ENCODE peak calls at places on chromosomes 11 and 22, in six cellular contexts. C is ascending aorta, H is HL-60, W is Caco-2, B is omental fat pad, O is heart right ventricle. P is an unnamed sample.

GRCh38 chr11:72326151-72326842 is 82.3 kb upstream of the PHOX2A start:
- DNase-seq in C (no peak), W (no peak), H (no peak), B (no peak), O (no peak), P (no peak)

GRCh38 chr11:65866524-65867283 is 5.9 kb downstream of the EFEMP2 start:
- DNase-seq in B (no peak), C (no peak), W (no peak), O (no peak), H (no peak), P (no peak)

GRCh38 chr11:32069361-32070058 is 21.4 kb upstream of the RCN1 start:
- DNase-seq in B (no peak), H (no peak), O (no peak), W (no peak), C (no peak), P (no peak)

GRCh38 chr22:45877036-45877380 is 100.0 kb downstream of the WNT7B start:
- DNase-seq in O (no peak), W (no peak), B (no peak), H (no peak), C (peak), P (peak)

GRCh38 chr11:15965562-15966250 is 390.6 kb downstream of the SOX6 start:
- DNase-seq in H (no peak), O (no peak), W (no peak), C (no peak), B (no peak), P (no peak)

GRCh38 chr22:26889794-26890193 is 232.4 kb downstream of the MIAT start:
- DNase-seq in O (no peak), B (no peak), W (no peak), H (no peak), C (no peak), P (no peak)

GRCh38 chr22:19876314-19876940 is 21.8 kb upstream of the GNB1L start:
- DNase-seq in B (peak), W (peak), O (no peak), C (peak), H (no peak), P (no peak)

GRCh38 chr11:86228967-86229330 is 15.6 kb upstream of the EED start:
- DNase-seq in B (no peak), C (no peak), W (peak), O (no peak), H (no peak), P (no peak)

GRCh38 chr11:30585892-30586250 is 282 bp downstream of the MPPED2 start:
- DNase-seq in W (no peak), B (no peak), H (no peak), O (peak), C (peak), P (no peak)

GRCh38 chr11:116984589-116984988 is 113.6 kb downstream of the SIK3 start:
- DNase-seq in H (peak), B (no peak), O (no peak), C (no peak), W (no peak), P (no peak)

GRCh38 chr22:35589071-35589735 is 27.9 kb downstream of the MB start:
- DNase-seq in H (peak), W (peak), C (no peak), O (no peak), B (peak), P (no peak)

GRCh38 chr11:27282141-27282590 is 80.8 kb downstream of the CCDC34 start:
- DNase-seq in H (no peak), B (no peak), C (peak), O (peak), W (no peak), P (no peak)

GRCh38 chr22:17705565-17706450 is 67.3 kb downstream of the BCL2L13 start:
- DNase-seq in C (no peak), B (no peak), O (no peak), H (no peak), W (no peak), P (no peak)

GRCh38 chr22:43346521-43346929 is 3.4 kb upstream of the SCUBE1 start:
- DNase-seq in H (peak), B (no peak), C (peak), O (peak), W (peak), P (no peak)

GRCh38 chr22:29385748-29386147 is 2.6 kb downstream of the AP1B1 start:
- DNase-seq in H (peak), W (no peak), C (peak), B (no peak), O (no peak), P (no peak)

GRCh38 chr11:128415539-128415938 is 171.8 kb downstream of the ETS1 start:
- DNase-seq in H (no peak), B (no peak), W (no peak), O (no peak), C (no peak), P (no peak)

GRCh38 chr11:61691378-61692156 is 11.4 kb downstream of the DAGLA start:
- DNase-seq in O (no peak), C (no peak), H (no peak), B (no peak), W (no peak), P (no peak)

GRCh38 chr11:107683070-107683469 is 28.8 kb downstream of the SLN start:
- DNase-seq in B (no peak), H (no peak), C (no peak), O (no peak), W (no peak), P (no peak)

GRCh38 chr11:69001301-69002081 is 11.6 kb downstream of the MRGPRF start:
- DNase-seq in H (no peak), W (peak), O (no peak), C (peak), B (peak), P (no peak)

GRCh38 chr11:116976941-116977570 is 121.2 kb downstream of the SIK3 start:
- DNase-seq in B (no peak), C (no peak), O (no peak), H (no peak), W (no peak), P (no peak)

DNA sequence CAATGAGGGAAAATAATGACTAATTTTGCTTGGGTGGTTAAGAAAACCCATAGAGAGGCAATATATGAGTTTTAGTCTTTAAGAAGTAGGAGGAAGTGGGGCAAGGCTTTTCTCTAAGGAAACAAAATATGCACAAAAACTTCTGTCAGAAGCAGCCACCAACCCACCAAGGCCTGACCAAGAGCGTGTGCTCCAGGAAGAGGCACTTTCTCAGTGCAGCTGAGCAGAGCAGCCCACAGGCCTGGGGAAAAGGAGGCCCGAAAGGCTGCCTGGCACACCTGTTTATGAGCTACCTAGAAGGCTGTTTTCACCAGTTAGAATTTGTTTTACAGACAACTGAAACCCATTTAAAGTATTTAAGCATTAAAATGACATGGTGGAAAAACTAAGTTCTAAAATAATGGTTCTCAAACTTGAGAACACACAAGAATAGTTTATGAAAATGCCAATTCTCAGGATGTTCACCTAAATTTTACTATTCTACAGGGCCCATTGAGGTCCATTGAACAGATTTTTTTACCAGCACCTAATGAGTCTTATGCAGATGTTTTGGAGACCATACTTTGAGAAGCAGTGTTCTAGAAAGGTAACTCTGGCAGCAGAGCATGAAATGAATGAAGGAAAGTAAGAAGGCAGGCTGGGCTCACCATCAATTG is 160.5 kb upstream of the DDI1 start:
- DNase-seq in H (no peak), C (no peak), B (no peak), W (no peak), O (no peak), P (no peak)
- TF ChIP-seq CTCF in H (no peak), C (no peak), B (no peak), W (no peak), O (no peak), P (no peak)

DNA sequence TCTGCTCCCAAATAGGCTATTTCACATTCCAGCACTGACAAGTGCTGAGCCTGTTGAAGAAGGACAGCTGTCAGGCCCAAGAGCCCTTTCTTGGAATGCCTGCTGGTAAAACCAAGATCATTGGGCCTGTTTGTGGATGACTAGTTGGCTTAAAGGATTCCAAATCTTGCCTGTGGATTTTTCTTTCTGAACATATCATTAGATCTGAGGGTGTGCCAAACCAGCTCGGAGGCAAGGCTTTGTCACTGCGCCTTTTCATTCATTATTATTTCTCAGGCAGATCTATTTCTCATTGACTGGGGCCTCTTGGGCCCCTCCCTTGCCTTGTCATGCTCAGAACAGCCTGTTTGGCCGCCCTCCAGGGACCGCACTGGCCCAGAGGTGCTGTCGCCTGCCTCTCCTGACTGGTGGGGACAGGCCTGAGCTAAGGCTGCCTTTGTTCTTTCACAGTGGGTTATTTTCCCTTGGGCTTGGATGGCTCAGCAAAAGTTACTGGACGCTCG is 222.7 kb upstream of the SESN3 start:
- DNase-seq in B (no peak), C (peak), W (no peak), O (peak), H (no peak), P (no peak)
- TF ChIP-seq CTCF in B (no peak), C (no peak), W (no peak), O (no peak), H (no peak), P (no peak)

GRCh38 chr11:120662071-120662611 is 150.6 kb downstream of the GRIK4 start:
- DNase-seq in O (no peak), B (no peak), H (no peak), C (no peak), W (peak), P (no peak)
- TF ChIP-seq CTCF in O (no peak), B (no peak), H (no peak), C (no peak), W (no peak), P (no peak)

GRCh38 chr11:29258411-29258810 is 758.4 kb downstream of the KCNA4 start:
- DNase-seq in H (no peak), C (no peak), W (no peak), B (no peak), O (no peak), P (no peak)

GRCh38 chr11:29263971-29264682 is 752.7 kb downstream of the KCNA4 start:
- DNase-seq in W (no peak), H (no peak), C (no peak), B (no peak), O (no peak), P (no peak)

GRCh38 chr11:29261831-29262230 is 755.0 kb downstream of the KCNA4 start:
- DNase-seq in O (no peak), C (no peak), H (no peak), B (no peak), W (no peak), P (no peak)

GRCh38 chr11:29256580-29256979 is 760.2 kb downstream of the KCNA4 start:
- DNase-seq in O (no peak), C (no peak), B (no peak), W (no peak), H (no peak), P (no peak)

GRCh38 chr11:29260939-29261705 is 755.7 kb downstream of the KCNA4 start:
- DNase-seq in B (no peak), O (no peak), W (peak), H (no peak), C (no peak), P (no peak)
- TF ChIP-seq CTCF in B (no peak), O (no peak), W (no peak), H (no peak), C (no peak), P (no peak)

GRCh38 chr22:40671369-40671768 is 7.9 kb upstream of the MCHR1 start:
- DNase-seq in W (no peak), H (no peak), B (no peak), C (no peak), O (no peak), P (no peak)
- TF ChIP-seq CTCF in W (no peak), H (no peak), B (no peak), C (no peak), O (no peak), P (no peak)

DNA sequence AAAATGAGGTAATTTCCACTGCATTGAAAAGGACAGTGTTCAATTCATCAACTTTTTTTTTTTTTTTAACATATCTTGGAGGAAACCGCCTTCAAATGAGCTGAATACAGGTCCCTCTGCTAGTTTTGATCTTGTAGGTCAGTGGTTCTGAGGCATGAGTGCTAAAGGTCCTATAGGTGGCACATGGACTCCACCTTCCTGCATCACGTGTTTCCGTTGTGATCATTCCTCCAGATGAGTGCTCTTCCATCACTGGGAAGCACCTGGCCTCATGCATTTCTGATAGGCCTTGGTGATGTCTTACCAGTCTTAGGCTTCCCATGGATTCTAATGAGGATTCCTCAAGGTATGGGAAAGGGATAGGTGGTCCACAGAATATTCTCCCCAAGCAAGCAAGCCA is 37.8 kb downstream of the FDX1 start:
- DNase-seq in O (no peak), H (no peak), W (no peak), B (no peak), C (no peak), P (no peak)
- TF ChIP-seq CTCF in O (no peak), H (no peak), W (no peak), B (no peak), C (no peak), P (no peak)

GRCh38 chr11:134515081-134515960 is 103.3 kb upstream of the B3GAT1 start:
- DNase-seq in W (peak), H (no peak), B (peak), O (no peak), C (peak), P (no peak)
- TF ChIP-seq CTCF in W (no peak), H (no peak), B (no peak), O (no peak), C (no peak), P (no peak)

DNA sequence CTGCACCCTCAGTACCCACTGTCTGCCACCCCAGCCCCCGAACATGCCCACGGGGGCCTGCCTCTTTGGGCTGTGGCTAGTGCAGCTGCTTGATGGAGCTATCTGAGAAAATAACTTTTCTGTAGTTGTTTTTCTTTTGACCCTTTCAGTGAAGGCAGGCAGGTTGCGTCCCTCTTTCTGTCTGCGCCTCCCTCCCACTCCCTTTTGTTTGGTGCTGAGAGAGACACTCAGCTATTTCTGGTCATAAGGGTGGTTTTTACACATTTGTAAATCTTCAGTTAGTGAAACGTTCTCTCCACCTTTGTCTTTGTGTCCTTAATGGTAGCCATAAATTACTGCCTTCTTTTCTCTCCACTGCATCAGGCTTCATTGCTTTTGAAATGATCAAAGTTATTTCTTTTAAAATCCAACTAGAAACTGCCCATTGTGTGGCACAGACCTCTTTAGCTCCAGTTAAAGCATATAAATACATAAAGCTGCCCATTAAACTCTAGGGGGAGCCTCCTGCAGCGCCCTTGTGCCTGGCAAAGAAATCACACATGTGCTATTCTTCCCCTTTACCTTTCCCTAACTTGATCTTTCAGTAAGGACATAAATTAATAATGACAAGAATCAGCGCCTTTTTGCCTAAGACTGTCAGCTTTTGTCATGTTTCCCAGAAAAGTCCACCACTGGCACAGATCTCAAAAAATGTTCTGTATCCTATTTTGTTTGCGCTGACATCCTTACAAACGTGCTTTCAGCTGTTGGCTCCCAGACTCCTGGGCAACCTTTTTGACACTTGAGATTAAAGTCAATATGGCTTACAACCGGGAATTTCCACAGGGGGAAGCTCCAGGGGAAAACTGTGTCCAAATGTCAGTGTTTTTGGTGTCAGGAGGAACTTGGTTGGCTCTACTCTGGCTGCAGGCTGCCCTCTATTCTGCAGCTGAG is 1.7 kb upstream of the SCUBE2 start:
- DNase-seq in O (no peak), B (no peak), W (no peak), C (no peak), H (peak), P (no peak)
- TF ChIP-seq CTCF in O (no peak), B (no peak), W (no peak), C (no peak), H (no peak), P (peak)

DNA sequence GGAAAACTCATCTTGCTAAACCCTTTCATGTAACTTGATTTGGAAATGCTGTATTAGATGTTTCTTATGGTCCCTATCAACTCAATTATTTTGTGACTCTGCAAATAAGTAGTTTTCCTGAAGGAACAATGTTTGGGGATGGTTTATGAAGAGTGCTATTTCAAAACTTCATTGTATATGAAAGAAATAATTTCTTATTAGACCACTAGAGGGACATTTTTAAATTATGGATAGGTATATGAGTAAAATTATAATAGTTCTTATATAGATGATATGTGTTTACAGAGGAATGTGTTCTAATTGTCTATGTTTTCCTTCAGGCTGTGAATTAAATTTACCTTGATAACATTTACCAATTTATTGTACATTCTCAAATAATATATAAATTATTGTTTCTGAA is 509.4 kb upstream of the RAG2 start:
- DNase-seq in B (no peak), W (no peak), C (no peak), H (no peak), O (no peak), P (no peak)
- TF ChIP-seq CTCF in B (no peak), W (peak), C (no peak), H (no peak), O (no peak), P (peak)

P was measured in type B pancreatic cell.